ENCODE peak calls at places on chromosomes 2 and 18, in ten cellular contexts. Y is GM12878, S is fibroblast of pulmonary artery, N is epithelial cell of esophagus, I is thoracic aorta, U is ovary, W is upper lobe of right lung, O is AG04449, F is AG04450, D is HCT116. R is an unnamed sample.

GRCh38 chr2:8486141-8486540 is 195.7 kb upstream of the ID2 start:
- DNase-seq in Y (no peak), S (no peak), N (no peak), I (no peak), U (no peak), W (no peak), O (no peak), F (no peak), D (no peak), R (no peak)

GRCh38 chr18:58286793-58287625 is 243.0 kb downstream of the NEDD4L start:
- DNase-seq in Y (no peak), S (no peak), N (no peak), I (no peak), U (no peak), W (no peak), O (no peak), F (no peak), D (no peak), R (no peak)

GRCh38 chr2:203650860-203651613 is 55.4 kb upstream of the CD28 start:
- DNase-seq in Y (no peak), S (peak; percentile 81), N (peak; percentile 81), I (no peak), U (no peak), W (no peak), O (no peak), F (no peak), D (peak; percentile 37), R (no peak)

GRCh38 chr18:49547701-49548100 is 14.2 kb upstream of the LIPG start:
- DNase-seq in Y (no peak), S (no peak), N (peak; percentile 63), I (no peak), U (no peak), W (no peak), O (no peak), F (no peak), D (no peak), R (no peak)

GRCh38 chr18:5197032-5197434 is at the start of gene AKAIN1:
- DNase-seq in Y (no peak), S (peak; percentile 36), N (peak; percentile 40), I (no peak), U (no peak), W (peak; percentile 66), O (no peak), F (no peak), D (no peak), R (no peak)

GRCh38 chr2:106596844-106597243 is 109.7 kb downstream of the CD8B2 start:
- DNase-seq in Y (no peak), S (no peak), N (peak; percentile 2), I (no peak), U (no peak), W (no peak), O (no peak), F (no peak), D (no peak), R (no peak)

GRCh38 chr2:115219296-115219695 is 776.9 kb downstream of the DPP10 start:
- DNase-seq in Y (no peak), S (no peak), N (no peak), I (no peak), U (no peak), W (no peak), O (no peak), F (no peak), D (no peak), R (no peak)

GRCh38 chr2:157413342-157414035 is 30.4 kb downstream of the CYTIP start:
- DNase-seq in Y (peak; percentile 97), S (no peak), N (no peak), I (no peak), U (no peak), W (no peak), O (no peak), F (no peak), D (no peak), R (no peak)

GRCh38 chr2:99559075-99559662 is 69.4 kb upstream of the REV1 start:
- DNase-seq in Y (no peak), S (peak; percentile 71), N (peak; percentile 76), I (peak; percentile 59), U (peak; percentile 77), W (peak; percentile 93), O (no peak), F (peak; percentile 36), D (peak; percentile 56), R (peak; percentile 21)

GRCh38 chr2:54574107-54574859 is 118.2 kb downstream of the SPTBN1 start:
- DNase-seq in Y (peak; percentile 86), S (peak; percentile 54), N (peak; percentile 57), I (no peak), U (no peak), W (no peak), O (no peak), F (no peak), D (no peak), R (no peak)

GRCh38 chr2:226803410-226803809 is 3.8 kb upstream of the IRS1 start:
- DNase-seq in Y (no peak), S (no peak), N (no peak), I (no peak), U (no peak), W (no peak), O (no peak), F (no peak), D (no peak), R (no peak)

GRCh38 chr18:3248670-3249359 is 1.2 kb downstream of the MYL12A start:
- DNase-seq in Y (no peak), S (peak; percentile 70), N (peak; percentile 80), I (no peak), U (no peak), W (no peak), O (no peak), F (no peak), D (no peak), R (no peak)

GRCh38 chr2:196444442-196444841 is 195.1 kb upstream of the CCDC150 start:
- DNase-seq in Y (no peak), S (no peak), N (no peak), I (no peak), U (no peak), W (no peak), O (no peak), F (no peak), D (no peak), R (no peak)

GRCh38 chr2:64062840-64063239 is 43.6 kb upstream of the VPS54 start:
- DNase-seq in Y (peak; percentile 31), S (peak; percentile 65), N (peak; percentile 89), I (no peak), U (no peak), W (no peak), O (peak; percentile 29), F (peak; percentile 30), D (no peak), R (no peak)

DNA sequence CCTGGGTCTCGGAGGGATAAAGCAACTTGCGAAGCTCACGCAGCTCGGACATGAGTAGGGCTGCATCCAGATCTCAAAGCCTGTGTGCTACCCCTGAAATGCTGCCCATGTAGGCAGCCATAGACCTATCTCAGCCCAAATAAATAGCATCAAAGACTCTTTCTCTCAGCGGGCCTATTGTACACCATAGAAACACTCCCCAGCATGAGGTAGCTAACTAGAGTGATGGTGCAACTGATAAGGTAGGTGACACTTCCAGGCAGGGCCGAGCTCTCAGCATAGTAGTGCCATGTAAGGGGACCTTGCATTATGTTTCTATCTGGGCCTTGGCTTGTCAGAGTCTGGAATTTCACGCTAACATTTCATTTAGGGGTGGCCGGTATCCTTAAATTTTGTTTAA is 52.4 kb downstream of the RABL2A start:
- DNase-seq in Y (no peak), S (no peak), N (no peak), I (no peak), U (no peak), W (no peak), O (no peak), F (no peak), D (no peak), R (no peak)
- TF ChIP-seq CTCF in Y (no peak), S (no peak), N (no peak), I (no peak), U (no peak), W (no peak), O (no peak), F (no peak), D (no peak), R (no peak)

DNA sequence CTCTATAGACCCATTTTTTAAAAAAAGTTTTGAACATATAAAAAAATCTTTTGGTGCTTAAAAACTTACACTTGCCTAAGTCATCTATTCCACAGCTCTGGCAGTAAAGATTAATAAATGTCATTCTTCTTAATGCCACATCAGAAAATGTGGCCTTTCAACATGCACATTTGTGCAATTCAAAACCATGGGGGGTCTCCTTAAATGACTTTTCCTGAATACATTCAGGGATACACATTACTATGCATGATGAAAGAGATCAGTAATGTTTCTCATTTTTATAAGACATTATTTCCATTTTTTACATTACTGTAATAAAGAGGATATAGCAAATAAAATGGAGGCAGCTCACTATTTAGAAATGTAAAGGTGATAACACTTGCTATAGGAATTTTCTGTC is 142.3 kb downstream of the RBM43 start:
- DNase-seq in Y (no peak), S (no peak), N (no peak), I (no peak), U (no peak), W (no peak), O (no peak), F (no peak), D (no peak), R (no peak)
- H3K4me3 ChIP-seq in Y (no peak overlapping the region), S (no peak overlapping the region), N (no peak overlapping the region), I (no peak overlapping the region), U (no peak overlapping the region), W (no peak overlapping the region), O (no peak overlapping the region), F (no peak overlapping the region), D (no peak overlapping the region), R (no peak overlapping the region)

GRCh38 chr2:90069290-90069894 is 1377.9 kb downstream of the RPIA start:
- DNase-seq in Y (no peak), S (no peak), N (peak; percentile 2), I (no peak), U (no peak), W (peak; percentile 72), O (no peak), F (no peak), D (no peak), R (no peak)
- TF ChIP-seq CTCF in Y (peak; percentile 82), S (no peak), N (no peak), I (no peak), U (no peak), W (peak; percentile 54), O (peak; percentile 26), F (peak; percentile 61), D (peak; percentile 45), R (peak; percentile 34)

GRCh38 chr2:66431840-66432511 is 2.9 kb upstream of the MEIS1 start:
- DNase-seq in Y (no peak), S (no peak), N (no peak), I (no peak), U (peak; percentile 19), W (no peak), O (no peak), F (no peak), D (no peak), R (no peak)
- H3K4me3 ChIP-seq in Y (no peak overlapping the region), S (peak overlapping the region; percentile 10), N (no peak overlapping the region), I (peak overlapping the region; percentile 75), U (peak overlapping the region; percentile 80), W (no peak overlapping the region), O (peak overlapping the region; percentile 67), F (peak overlapping the region; percentile 91), D (no peak overlapping the region), R (no peak overlapping the region)

GRCh38 chr2:231361701-231362588 is 33.6 kb upstream of the B3GNT7 start:
- DNase-seq in Y (peak; percentile 26), S (no peak), N (no peak), I (no peak), U (no peak), W (peak; percentile 84), O (no peak), F (no peak), D (no peak), R (no peak)
- TF ChIP-seq CTCF in Y (peak; percentile 46), S (no peak), N (no peak), I (no peak), U (no peak), W (peak; percentile 13), O (no peak), F (no peak), D (peak; percentile 7), R (no peak)

R was measured in HFF-Myc.